ENCODE peak calls at places on chromosomes 2 and 18, in eight cellular contexts. I, A, F, M, X, Q, V and U are unnamed samples.
A peak's percentile ranks its signal among the peaks of the same experiment; 100 is the strongest.

GRCh38 chr2:196967126-196967525 is 40.6 kb upstream of the PGAP1 start:
- DNase-seq in F (no peak), A (no peak), X (no peak), I (no peak), V (no peak), M (peak; percentile 88), Q (peak; percentile 77), U (no peak)

GRCh38 chr2:65075605-65076344 is 19.6 kb downstream of the CEP68 start:
- DNase-seq in A (peak; percentile 51), V (no peak), X (peak; percentile 52), I (peak; percentile 57), F (no peak), M (no peak), Q (peak; percentile 39), U (peak; percentile 56)

GRCh38 chr2:168434164-168434563 is 21.9 kb upstream of the CERS6 start:
- DNase-seq in X (peak; percentile 25), M (peak; percentile 72), F (no peak), I (no peak), Q (peak; percentile 55), A (no peak), V (no peak), U (no peak)

GRCh38 chr2:6971502-6971901 is 54.3 kb downstream of the RNF144A start:
- DNase-seq in M (no peak), X (no peak), I (no peak), V (no peak), A (no peak), F (no peak), Q (no peak), U (no peak)

GRCh38 chr18:48023334-48024008 is 93.0 kb upstream of the SMAD2 start:
- DNase-seq in X (no peak), I (peak; percentile 57), V (no peak), A (no peak), F (peak; percentile 40), Q (peak; percentile 57), M (peak; percentile 30), U (peak; percentile 73)

GRCh38 chr18:35267161-35267651 is 22.8 kb downstream of the ZSCAN30 start:
- DNase-seq in A (peak; percentile 73), F (no peak), M (peak; percentile 88), V (peak; percentile 79), X (peak; percentile 85), Q (no peak), I (peak; percentile 81), U (peak; percentile 45)

GRCh38 chr2:135913726-135914365 is 37.6 kb upstream of the MCM6 start:
- DNase-seq in Q (peak; percentile 59), A (no peak), M (peak; percentile 57), I (no peak), X (no peak), V (no peak), F (peak; percentile 40), U (peak; percentile 16)

GRCh38 chr2:230010501-230010900 is 58.2 kb downstream of the SLC16A14 start:
- DNase-seq in V (no peak), F (no peak), M (no peak), X (no peak), A (no peak), Q (no peak), I (peak; percentile 31), U (no peak)

GRCh38 chr2:136048886-136049832 is 63.7 kb upstream of the DARS1 start:
- DNase-seq in A (no peak), Q (no peak), X (no peak), M (no peak), F (no peak), V (no peak), I (no peak), U (no peak)

GRCh38 chr2:230650585-230651137 is 62.0 kb upstream of the CAB39 start:
- DNase-seq in F (peak; percentile 42), V (no peak), I (no peak), Q (peak; percentile 43), M (peak; percentile 64), A (no peak), X (no peak), U (no peak)

GRCh38 chr2:73979686-73980085 is 5.0 kb upstream of the TET3 start:
- DNase-seq in V (no peak), I (no peak), Q (peak; percentile 39), M (no peak), F (no peak), A (no peak), X (no peak), U (no peak)

GRCh38 chr2:118120001-118120400 is 31.7 kb downstream of the INSIG2 start:
- DNase-seq in A (no peak), F (no peak), I (no peak), X (no peak), Q (no peak), V (no peak), M (no peak), U (no peak)

GRCh38 chr2:76613330-76613729 is 902.6 kb upstream of the GCFC2 start:
- DNase-seq in F (no peak), Q (no peak), A (no peak), I (no peak), V (no peak), M (peak; percentile 2), X (no peak), U (peak; percentile 6)

GRCh38 chr2:207408086-207408794 is 121.5 kb upstream of the CREB1 start:
- DNase-seq in V (no peak), A (peak; percentile 51), F (no peak), I (no peak), M (no peak), Q (no peak), X (no peak), U (no peak)

GRCh38 chr18:38940863-38941531 is 1375.4 kb upstream of the CELF4 start:
- DNase-seq in I (no peak), V (no peak), F (no peak), Q (no peak), M (peak; percentile 61), A (no peak), X (no peak), U (no peak)

GRCh38 chr18:70322928-70323327 is 34.1 kb downstream of the SOCS6 start:
- DNase-seq in X (no peak), Q (no peak), F (no peak), I (no peak), V (no peak), M (peak; percentile 5), A (no peak), U (no peak)

GRCh38 chr2:203873921-203874631 is 6.5 kb downstream of the CTLA4 start:
- DNase-seq in X (no peak), A (no peak), M (no peak), Q (no peak), F (no peak), V (no peak), I (no peak), U (peak; percentile 24)

DNA sequence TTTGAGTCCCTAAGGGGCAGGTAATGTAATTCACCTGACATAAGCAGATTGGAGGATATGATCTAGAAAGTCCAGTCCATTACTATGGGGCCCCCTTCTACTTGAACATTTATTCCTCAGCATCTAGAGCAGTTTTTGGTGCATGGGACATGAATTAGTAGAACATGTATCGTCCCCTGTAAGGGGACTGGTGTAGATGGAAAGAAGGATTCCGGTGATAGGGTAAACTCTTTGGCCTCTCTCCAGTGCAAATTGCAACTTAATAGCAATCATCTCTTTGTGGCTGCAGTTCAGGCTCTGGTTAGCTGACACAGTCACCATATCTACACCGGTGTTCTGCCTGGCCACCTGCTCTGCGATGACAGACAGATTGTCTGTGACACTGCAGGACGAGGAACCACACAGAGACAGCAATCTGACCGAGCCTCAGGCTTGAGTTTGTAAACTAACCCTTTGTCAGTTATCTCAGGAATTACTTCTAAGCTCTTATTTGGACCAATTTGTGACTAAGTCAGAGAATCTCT is 6.4 kb upstream of the SLC8A1 start:
- DNase-seq in F (no peak), A (no peak), X (no peak), Q (no peak), V (no peak), M (no peak), I (no peak), U (no peak)
- H3K4me3 ChIP-seq in F (no peak overlapping the region), A (no peak overlapping the region), X (no peak overlapping the region), Q (no peak overlapping the region), V (no peak overlapping the region), M (no peak overlapping the region), I (no peak overlapping the region), U (no peak overlapping the region)

GRCh38 chr2:11417946-11418585 is 47.9 kb downstream of the E2F6 start:
- DNase-seq in V (no peak), I (no peak), X (no peak), M (peak; percentile 57), F (no peak), Q (peak; percentile 28), A (no peak), U (peak; percentile 54)

GRCh38 chr2:11421863-11422490 is 44.0 kb downstream of the E2F6 start:
- DNase-seq in Q (no peak), X (no peak), M (no peak), V (no peak), A (no peak), I (no peak), F (no peak), U (no peak)

GRCh38 chr2:11420671-11421070 is 45.3 kb downstream of the E2F6 start:
- DNase-seq in A (no peak), X (no peak), V (no peak), I (no peak), F (no peak), M (no peak), Q (no peak), U (no peak)

GRCh38 chr2:11419781-11420180 is 46.2 kb downstream of the E2F6 start:
- DNase-seq in V (no peak), Q (no peak), M (no peak), I (peak; percentile 25), A (no peak), F (no peak), X (no peak), U (no peak)

GRCh38 chr2:11420190-11420589 is 45.8 kb downstream of the E2F6 start:
- DNase-seq in F (no peak), A (no peak), M (no peak), Q (no peak), V (no peak), I (no peak), X (no peak), U (no peak)
- H3K4me3 ChIP-seq in F (no peak overlapping the region), A (no peak overlapping the region), M (no peak overlapping the region), Q (no peak overlapping the region), V (no peak overlapping the region), I (no peak overlapping the region), X (no peak overlapping the region), U (no peak overlapping the region)

DNA sequence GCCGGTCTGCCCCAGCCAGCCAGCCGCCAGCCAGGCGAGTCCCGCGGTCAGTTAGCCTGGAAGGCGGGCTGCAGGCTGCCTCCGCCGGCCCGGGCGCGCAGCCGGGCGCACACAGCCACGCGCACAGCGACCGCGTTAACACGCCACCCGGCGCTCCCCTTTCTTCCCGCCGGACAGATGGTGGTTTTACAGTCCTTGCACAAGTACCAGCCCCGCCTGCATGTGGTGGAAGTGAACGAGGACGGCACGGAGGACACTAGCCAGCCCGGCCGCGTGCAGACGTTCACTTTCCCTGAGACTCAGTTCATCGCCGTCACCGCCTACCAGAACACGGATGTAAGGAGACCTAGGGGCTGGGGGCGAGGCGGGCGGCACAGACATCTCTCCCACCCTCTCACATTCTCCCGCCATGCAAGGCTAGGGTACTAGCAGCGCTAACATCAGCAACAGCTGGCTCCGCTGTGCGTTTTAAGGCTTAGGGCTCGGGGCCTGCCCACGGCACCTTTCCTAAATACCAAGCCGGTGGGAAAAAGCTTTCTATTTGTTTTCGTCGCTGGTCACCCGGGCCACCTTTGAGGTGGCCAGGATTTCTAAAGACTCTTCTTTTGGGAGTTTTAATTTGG is 2.7 kb downstream of the TBR1 start:
- DNase-seq in Q (peak; percentile 60), M (no peak), A (no peak), F (peak; percentile 59), X (peak; percentile 11), V (no peak), I (no peak), U (peak; percentile 82)
- H3K4me3 ChIP-seq in Q (peak overlapping the region; percentile 18), M (no peak overlapping the region), A (no peak overlapping the region), F (peak overlapping the region; percentile 67), X (no peak overlapping the region), V (peak overlapping the region; percentile 40), I (no peak overlapping the region), U (peak overlapping the region; percentile 14)

GRCh38 chr2:1638281-1638860 is 105.9 kb downstream of the PXDN start:
- DNase-seq in M (no peak), I (no peak), Q (no peak), A (no peak), F (no peak), V (no peak), X (no peak), U (no peak)
- H3K4me3 ChIP-seq in M (no peak overlapping the region), I (no peak overlapping the region), Q (no peak overlapping the region), A (no peak overlapping the region), F (no peak overlapping the region), V (no peak overlapping the region), X (no peak overlapping the region), U (no peak overlapping the region)